ENCODE peak calls at places on chromosome 21, in nine cellular contexts. Q, D, U, M, E, W, B, L and Y are unnamed samples.

GRCh38 chr21:29164330-29164942 is 34.0 kb downstream of the MAP3K7CL start:
- DNase-seq in Q (no peak), D (no peak), U (peak), M (no peak), E (peak), W (no peak), B (peak), L (no peak), Y (peak)

GRCh38 chr21:44857127-44857892 is 16.2 kb downstream of the PTTG1IP start:
- DNase-seq in Q (no peak), D (no peak), U (no peak), M (no peak), E (no peak), W (no peak), B (no peak), L (no peak), Y (no peak)

GRCh38 chr21:15749045-15749867 is 19.5 kb downstream of the USP25 start:
- DNase-seq in Q (no peak), D (no peak), U (no peak), M (no peak), E (peak), W (no peak), B (no peak), L (no peak), Y (no peak)

GRCh38 chr21:42262826-42263225 is 43.9 kb downstream of the ABCG1 start:
- DNase-seq in Q (peak), D (peak), U (no peak), M (peak), E (peak), W (no peak), B (no peak), L (peak), Y (no peak)

GRCh38 chr21:18443085-18443484 is 39.5 kb upstream of the TMPRSS15 start:
- DNase-seq in Q (no peak), D (no peak), U (no peak), M (no peak), E (no peak), W (no peak), B (no peak), L (no peak), Y (no peak)

GRCh38 chr21:44836349-44836665 is 18.4 kb upstream of the SUMO3 start:
- DNase-seq in Q (no peak), D (no peak), U (no peak), M (no peak), E (no peak), W (no peak), B (no peak), L (no peak), Y (no peak)

GRCh38 chr21:42835611-42836401 is 43.5 kb downstream of the WDR4 start:
- DNase-seq in Q (no peak), D (no peak), U (no peak), M (no peak), E (no peak), W (no peak), B (no peak), L (no peak), Y (no peak)

GRCh38 chr21:43802713-43803313 is 13.4 kb downstream of the RRP1 start:
- DNase-seq in Q (no peak), D (peak), U (no peak), M (no peak), E (no peak), W (peak), B (no peak), L (no peak), Y (no peak)

GRCh38 chr21:42537106-42537742 is 23.6 kb downstream of the SLC37A1 start:
- DNase-seq in Q (no peak), D (no peak), U (peak), M (no peak), E (peak), W (no peak), B (no peak), L (no peak), Y (no peak)

GRCh38 chr21:35648512-35648911 is 411.8 kb downstream of the SETD4 start:
- DNase-seq in Q (no peak), D (no peak), U (peak), M (no peak), E (no peak), W (no peak), B (no peak), L (no peak), Y (no peak)

GRCh38 chr21:15966216-15966615 is 236.4 kb downstream of the USP25 start:
- DNase-seq in Q (no peak), D (no peak), U (no peak), M (no peak), E (no peak), W (no peak), B (no peak), L (no peak), Y (no peak)

GRCh38 chr21:15278851-15279250 is 214.1 kb upstream of the NRIP1 start:
- DNase-seq in Q (no peak), D (no peak), U (no peak), M (no peak), E (no peak), W (no peak), B (no peak), L (no peak), Y (no peak)

GRCh38 chr21:33685613-33686197 is 43.4 kb downstream of the ITSN1 start:
- DNase-seq in Q (no peak), D (no peak), U (no peak), M (no peak), E (peak), W (no peak), B (no peak), L (no peak), Y (no peak)

GRCh38 chr21:14119038-14119437 is 91.7 kb downstream of the LIPI start:
- DNase-seq in Q (no peak), D (no peak), U (no peak), M (no peak), E (no peak), W (no peak), B (no peak), L (no peak), Y (no peak)

GRCh38 chr21:14488805-14489204 is 57.3 kb downstream of the SAMSN1 start:
- DNase-seq in Q (no peak), D (no peak), U (no peak), M (no peak), E (no peak), W (no peak), B (no peak), L (no peak), Y (no peak)

GRCh38 chr21:44869860-44870747 is 3.4 kb downstream of the PTTG1IP start:
- DNase-seq in Q (peak), D (peak), U (no peak), M (peak), E (peak), W (no peak), B (peak), L (peak), Y (no peak)

GRCh38 chr21:29933088-29933487 is 6.7 kb downstream of the GRIK1 start:
- DNase-seq in Q (no peak), D (no peak), U (no peak), M (no peak), E (no peak), W (no peak), B (no peak), L (no peak), Y (no peak)

DNA sequence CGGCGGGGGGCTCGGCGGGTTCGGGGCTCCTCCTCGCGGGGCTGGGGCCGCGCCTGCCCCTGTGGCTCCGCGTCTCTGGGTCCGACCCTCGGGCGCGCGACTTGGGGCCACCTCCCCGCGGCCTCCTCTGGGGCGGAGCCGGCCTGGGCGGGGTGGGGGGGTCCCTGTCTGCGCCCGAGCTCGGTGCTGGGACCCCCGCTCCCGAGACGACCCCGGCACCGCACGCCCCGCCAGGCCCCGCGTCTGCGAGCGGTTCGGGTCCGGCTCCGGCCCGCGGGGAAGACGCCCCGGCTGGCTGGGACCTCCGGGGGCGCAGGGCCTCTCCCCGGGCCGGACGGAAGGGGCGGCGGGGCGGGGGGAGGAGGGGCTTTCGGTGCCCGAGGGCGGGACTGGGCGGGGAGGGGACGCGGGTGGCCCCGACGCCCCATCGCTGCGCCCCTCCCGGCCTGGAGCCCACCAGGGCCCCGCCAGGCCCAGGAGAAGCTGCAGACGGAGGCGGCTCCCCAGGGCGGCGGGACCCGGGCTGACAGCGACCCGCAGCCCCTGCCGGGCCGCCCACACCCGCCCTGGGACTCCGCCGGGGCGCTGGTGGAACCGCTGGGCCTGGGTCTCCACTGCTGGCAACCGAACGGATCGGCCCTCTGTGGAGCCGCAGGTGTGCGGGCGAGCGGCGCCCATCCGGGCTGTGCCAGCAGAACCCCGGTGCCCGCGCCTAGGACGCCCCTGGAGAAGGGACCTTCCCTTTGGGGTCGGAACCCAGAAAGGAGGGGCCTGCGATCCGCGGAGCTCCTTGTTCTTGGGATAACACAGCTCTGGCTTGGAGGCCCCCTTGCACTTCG is 610 bp downstream of the COL6A2 start:
- DNase-seq in Q (peak), D (peak), U (no peak), M (peak), E (no peak), W (peak), B (no peak), L (peak), Y (no peak)
- H3K4me3 ChIP-seq in Q (peak), D (peak), U (no peak), M (peak), E (peak), W (peak), B (peak), L (peak), Y (no peak)

GRCh38 chr21:46347791-46348381 is 23.9 kb downstream of the PCNT start:
- DNase-seq in Q (no peak), D (peak), U (no peak), M (peak), E (peak), W (no peak), B (no peak), L (peak), Y (no peak)
- TF ChIP-seq CTCF in Q (no peak), D (peak), U (no peak), M (peak), E (peak), W (no peak), B (no peak), L (no peak), Y (peak)

GRCh38 chr21:31537872-31538576 is 121.5 kb upstream of the SOD1 start:
- DNase-seq in Q (no peak), D (no peak), U (no peak), M (no peak), E (no peak), W (no peak), B (no peak), L (no peak), Y (no peak)
- H3K4me3 ChIP-seq in Q (no peak), D (no peak), U (no peak), M (no peak), E (no peak), W (no peak), B (no peak), L (no peak), Y (no peak)

GRCh38 chr21:27462786-27463185 is 495.9 kb upstream of the ADAMTS5 start:
- DNase-seq in Q (no peak), D (no peak), U (no peak), M (no peak), E (no peak), W (no peak), B (no peak), L (no peak), Y (no peak)

GRCh38 chr21:27464643-27465042 is 497.8 kb upstream of the ADAMTS5 start:
- DNase-seq in Q (no peak), D (no peak), U (no peak), M (no peak), E (no peak), W (no peak), B (no peak), L (no peak), Y (no peak)

DNA sequence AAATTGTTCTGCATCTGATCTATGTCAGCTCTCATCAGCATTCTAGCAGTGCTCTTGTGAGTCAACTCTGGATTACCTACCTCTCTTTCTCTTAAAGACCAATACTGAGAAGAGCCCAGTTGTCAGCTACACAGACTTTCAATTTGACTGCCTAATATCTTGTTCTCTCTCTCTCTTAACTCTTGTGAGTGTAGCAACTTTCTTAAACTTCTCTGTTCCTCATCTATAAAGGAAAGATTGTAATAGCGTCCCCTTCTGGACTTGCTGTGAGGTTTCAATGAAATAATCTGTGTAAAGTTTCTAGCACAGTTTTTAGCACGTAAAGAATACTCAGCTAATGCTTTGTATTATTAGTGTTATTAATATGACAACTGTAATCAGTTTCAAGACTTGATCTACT is 499.3 kb upstream of the ADAMTS5 start:
- DNase-seq in Q (no peak), D (no peak), U (peak), M (no peak), E (no peak), W (no peak), B (no peak), L (no peak), Y (no peak)
- TF ChIP-seq CTCF in Q (no peak), D (no peak), U (no peak), M (no peak), E (no peak), W (no peak), B (no peak), L (no peak), Y (no peak)

DNA sequence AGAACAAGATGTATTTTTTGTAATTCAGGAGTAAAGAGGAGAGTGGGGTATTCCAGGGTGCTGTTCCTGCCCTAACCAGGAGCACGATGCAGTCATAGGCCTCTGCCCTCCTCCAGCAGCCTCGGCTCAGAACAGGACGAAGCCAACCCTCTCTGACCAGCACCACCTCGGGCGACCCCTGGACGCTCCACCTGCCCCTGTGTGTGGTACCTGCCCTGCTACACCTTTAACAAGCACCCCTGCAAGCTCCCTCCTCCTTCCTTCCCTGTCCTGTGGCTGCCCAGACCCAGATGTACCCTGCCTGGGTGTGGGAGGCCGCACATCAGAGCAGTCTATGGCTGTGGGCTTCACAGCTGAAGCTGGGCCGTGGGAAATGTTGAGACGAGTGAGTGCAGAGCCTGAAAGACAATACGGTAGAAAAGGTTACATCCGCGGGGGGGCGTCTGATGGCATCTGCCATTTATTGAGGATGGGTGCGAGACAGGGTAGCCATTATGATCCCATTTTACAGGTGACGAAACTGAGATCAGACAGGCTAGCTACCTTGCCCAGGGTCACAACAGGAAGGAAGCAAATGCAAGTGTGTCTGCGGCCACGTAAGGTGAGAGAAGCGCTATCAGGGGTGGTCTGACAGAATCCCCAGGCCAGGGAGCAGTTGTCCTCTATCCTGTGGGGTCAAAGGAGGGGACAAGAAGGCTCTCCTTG is 4.6 kb downstream of the ERG start:
- DNase-seq in Q (no peak), D (no peak), U (no peak), M (no peak), E (no peak), W (no peak), B (no peak), L (no peak), Y (no peak)
- H3K4me3 ChIP-seq in Q (no peak), D (peak), U (no peak), M (peak), E (no peak), W (peak), B (no peak), L (no peak), Y (no peak)